ENCODE peak calls at places on chromosomes 2 and 18, in six cellular contexts. T, A, V, K, C and X are unnamed samples.

GRCh38 chr2:140457483-140457882 is 1673.3 kb downstream of the LRP1B start:
- DNase-seq in V (no peak), T (no peak), A (no peak), K (no peak), C (peak), X (no peak)

GRCh38 chr2:81894451-81894990 is 1590.0 kb upstream of the LRRTM1 start:
- DNase-seq in V (no peak), K (no peak), C (peak), T (no peak), A (no peak), X (no peak)

GRCh38 chr18:13560306-13560705 is 166.1 kb downstream of the FAM210A start:
- DNase-seq in T (no peak), K (no peak), A (no peak), C (no peak), V (no peak), X (no peak)

GRCh38 chr2:9179572-9180201 is 26.9 kb upstream of the ASAP2 start:
- DNase-seq in V (peak), C (peak), T (peak), K (no peak), A (no peak), X (peak)

GRCh38 chr18:31672628-31673027 is 11.8 kb downstream of the B4GALT6 start:
- DNase-seq in T (no peak), V (no peak), C (no peak), K (no peak), A (no peak), X (no peak)

GRCh38 chr2:239561448-239562001 is 160.7 kb upstream of the HDAC4 start:
- DNase-seq in V (no peak), C (peak), T (peak), K (no peak), A (no peak), X (no peak)

GRCh38 chr2:30235859-30236535 is 4.7 kb downstream of the LBH start:
- DNase-seq in V (no peak), C (no peak), K (no peak), T (no peak), A (no peak), X (no peak)

GRCh38 chr18:13137939-13138821 is 80.4 kb upstream of the LDLRAD4 start:
- DNase-seq in A (peak), V (no peak), C (no peak), K (no peak), T (peak), X (no peak)

GRCh38 chr2:127410871-127411396 is 7.3 kb upstream of the PROC start:
- DNase-seq in T (no peak), K (no peak), V (peak), A (peak), C (peak), X (no peak)

GRCh38 chr2:178924817-178925216 is 117.6 kb upstream of the TTN start:
- DNase-seq in A (no peak), K (no peak), C (no peak), V (no peak), T (no peak), X (no peak)

GRCh38 chr2:196169521-196169920 is 1.9 kb downstream of the STK17B start:
- DNase-seq in T (no peak), V (no peak), C (no peak), K (no peak), A (no peak), X (no peak)

GRCh38 chr2:196170202-196170680 is 1.1 kb downstream of the STK17B start:
- DNase-seq in K (peak), V (peak), T (no peak), C (peak), A (peak), X (no peak)

GRCh38 chr2:196168181-196168580 is 3.2 kb downstream of the STK17B start:
- DNase-seq in T (no peak), A (no peak), V (no peak), C (peak), K (no peak), X (no peak)

GRCh38 chr2:196166876-196167275 is 4.5 kb downstream of the STK17B start:
- DNase-seq in T (no peak), K (no peak), C (peak), V (no peak), A (no peak), X (no peak)

GRCh38 chr2:196167666-196168065 is 3.7 kb downstream of the STK17B start:
- DNase-seq in K (no peak), T (no peak), V (no peak), C (peak), A (no peak), X (no peak)
- H3K4me3 ChIP-seq in K (no peak), T (no peak), V (no peak), C (peak), A (no peak), X (peak)

GRCh38 chr18:49206717-49207116 is 253.7 kb downstream of the DYM start:
- DNase-seq in T (no peak), K (no peak), A (no peak), C (peak), V (no peak), X (no peak)
- TF ChIP-seq CTCF in T (no peak), K (no peak), A (no peak), C (peak), V (no peak), X (no peak)

DNA sequence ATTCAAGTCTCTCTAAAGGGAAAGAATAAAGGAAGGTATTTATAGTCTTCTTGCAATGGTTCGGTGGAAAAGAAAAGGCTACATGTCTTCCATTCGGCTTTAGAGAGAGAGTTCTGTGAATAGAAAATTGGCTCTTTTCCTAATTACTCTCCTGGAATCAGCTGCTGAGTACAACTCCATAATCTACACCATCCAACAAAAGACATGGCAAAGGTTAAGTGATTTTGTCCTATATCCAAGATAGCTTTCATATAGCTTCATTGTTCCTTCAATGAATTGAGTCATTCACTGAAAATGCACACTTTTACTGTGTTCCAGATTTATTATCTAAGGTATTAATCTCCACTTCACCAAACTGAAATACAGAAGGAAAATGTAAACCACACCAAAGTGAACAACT is 514.5 kb downstream of the LRRTM4 start:
- DNase-seq in V (no peak), A (no peak), C (no peak), K (no peak), T (no peak), X (no peak)
- H3K4me3 ChIP-seq in V (no peak), A (no peak), C (no peak), K (no peak), T (no peak), X (no peak)

DNA sequence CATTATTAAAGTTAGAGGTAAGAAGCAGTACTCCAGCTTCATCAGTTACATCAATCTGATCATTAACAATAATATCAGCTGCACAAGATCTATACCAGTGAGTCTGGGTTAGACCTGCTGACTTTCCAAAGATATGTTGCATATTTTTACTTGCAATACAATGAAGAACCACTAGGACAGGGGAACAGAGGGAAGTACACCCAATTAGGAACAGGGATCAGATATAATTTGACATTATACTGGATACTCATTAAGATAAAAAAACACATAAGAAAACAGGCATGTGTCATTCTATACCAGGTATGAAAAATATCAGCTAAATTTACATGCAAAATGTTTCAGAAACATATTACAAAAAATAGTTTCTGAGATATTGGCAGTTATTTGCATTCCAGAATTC is 995.1 kb upstream of the DDX18 start:
- DNase-seq in T (no peak), C (no peak), A (no peak), V (no peak), K (peak), X (no peak)
- TF ChIP-seq CTCF in T (no peak), C (no peak), A (no peak), V (no peak), K (no peak), X (peak)

GRCh38 chr2:120866483-120867140 is 130.9 kb downstream of the GLI2 start:
- DNase-seq in C (no peak), T (no peak), V (no peak), A (no peak), K (no peak), X (no peak)
- H3K4me3 ChIP-seq in C (peak), T (no peak), V (no peak), A (no peak), K (no peak), X (peak)